ENCODE peak calls at places on chromosomes 11 and 22, in ten cellular contexts. B, E, A, H, I, K, G, O, Q and T are unnamed samples.

GRCh38 chr11:131859811-131860210 is 489.4 kb downstream of the NTM start:
- DNase-seq in A (no peak), I (no peak), K (no peak), E (peak), G (no peak), B (no peak), H (no peak), O (no peak), Q (no peak), T (no peak)

GRCh38 chr11:126279191-126279590 is 3.7 kb upstream of the TIRAP start:
- DNase-seq in K (no peak), A (no peak), I (no peak), H (no peak), G (no peak), B (no peak), E (no peak), O (no peak), Q (no peak), T (no peak)

GRCh38 chr22:41305646-41306045 is 4.3 kb downstream of the ZC3H7B start:
- DNase-seq in G (peak), I (no peak), E (no peak), Q (peak), A (no peak), H (no peak), O (no peak), K (no peak), B (no peak), T (no peak)

GRCh38 chr22:48919851-48920589 is 907.7 kb downstream of the BRD1 start:
- DNase-seq in K (no peak), O (no peak), B (no peak), Q (no peak), H (no peak), A (no peak), E (no peak), G (no peak), I (no peak), T (no peak)

GRCh38 chr22:39627865-39628562 is 57.5 kb downstream of the CACNA1I start:
- DNase-seq in A (no peak), B (no peak), I (no peak), G (no peak), E (no peak), K (no peak), O (no peak), H (no peak), Q (no peak), T (peak)

GRCh38 chr11:12141283-12141682 is 30.9 kb downstream of the MICAL2 start:
- DNase-seq in Q (no peak), E (no peak), G (no peak), K (no peak), H (no peak), B (no peak), A (no peak), I (no peak), O (no peak), T (no peak)

GRCh38 chr11:8810331-8811301 is 100.4 kb upstream of the AKIP1 start:
- DNase-seq in O (peak), G (peak), I (peak), A (peak), K (no peak), E (peak), H (peak), B (peak), Q (peak), T (peak)

GRCh38 chr11:6631356-6631890 is 12.2 kb upstream of the TPP1 start:
- DNase-seq in I (no peak), A (no peak), B (no peak), K (no peak), H (peak), O (no peak), E (no peak), G (no peak), Q (no peak), T (no peak)

GRCh38 chr11:103773537-103773936 is 262.9 kb upstream of the DDI1 start:
- DNase-seq in G (no peak), B (no peak), H (no peak), A (no peak), E (no peak), Q (no peak), I (no peak), K (no peak), O (no peak), T (no peak)

GRCh38 chr11:8809185-8809584 is 101.8 kb upstream of the AKIP1 start:
- DNase-seq in H (no peak), I (no peak), G (no peak), E (peak), Q (no peak), A (no peak), O (no peak), K (no peak), B (no peak), T (no peak)

GRCh38 chr22:17907731-17908051 is 116.7 kb downstream of the MICAL3 start:
- DNase-seq in H (no peak), A (no peak), Q (no peak), I (no peak), K (no peak), O (no peak), E (no peak), B (no peak), G (no peak), T (no peak)

GRCh38 chr11:58801974-58802545 is 42.4 kb downstream of the GLYATL2 start:
- DNase-seq in A (no peak), O (no peak), H (no peak), Q (no peak), G (no peak), I (no peak), E (no peak), B (no peak), K (no peak), T (no peak)

GRCh38 chr11:128180446-128181089 is 406.8 kb downstream of the ETS1 start:
- DNase-seq in Q (peak), K (no peak), E (peak), B (no peak), H (no peak), G (peak), A (no peak), I (no peak), O (no peak), T (no peak)

GRCh38 chr11:106925245-106925644 is 93.0 kb downstream of the GUCY1A2 start:
- DNase-seq in G (no peak), K (no peak), Q (peak), B (no peak), I (no peak), A (no peak), E (no peak), H (no peak), O (no peak), T (no peak)

GRCh38 chr22:41479671-41480396 is 10.9 kb downstream of the ACO2 start:
- DNase-seq in I (peak), E (peak), H (no peak), G (no peak), O (no peak), Q (no peak), A (no peak), K (no peak), B (no peak), T (peak)

GRCh38 chr11:7311903-7312302 is 60.2 kb downstream of the SYT9 start:
- DNase-seq in Q (no peak), E (no peak), O (no peak), H (no peak), A (no peak), I (no peak), K (no peak), G (no peak), B (no peak), T (no peak)

GRCh38 chr22:35023692-35024363 is 42.1 kb upstream of the ISX start:
- DNase-seq in H (peak), A (peak), I (peak), O (peak), Q (no peak), K (peak), E (peak), B (peak), G (peak), T (peak)

GRCh38 chr22:24768537-24769374 is 5.8 kb downstream of the PIWIL3 start:
- DNase-seq in O (peak), E (peak), Q (peak), G (peak), A (peak), K (peak), H (no peak), I (peak), B (peak), T (peak)